ENCODE peak calls at places on chromosomes 16 and 17, in five cellular contexts. One of them, this sample, is unnamed.

GRCh38 chr16:57373117-57373947 is 1.0 kb downstream of the CX3CL1 start:
- DNase-seq in pons: no peak
- DNase-seq in naive B cell: no peak
- DNase-seq in hypothalamus: peak
- DNase-seq in non-pigmented ciliary epithelial cell: no peak
- DNase-seq in this sample: no peak

GRCh38 chr17:48724241-48725004 is 1.4 kb downstream of the PRAC2 start:
- DNase-seq in pons: peak
- DNase-seq in naive B cell: peak
- DNase-seq in hypothalamus: peak
- DNase-seq in non-pigmented ciliary epithelial cell: peak
- DNase-seq in this sample: peak

GRCh38 chr17:8332688-8333087 is 7.0 kb upstream of the ODF4 start:
- DNase-seq in pons: no peak
- DNase-seq in naive B cell: no peak
- DNase-seq in hypothalamus: peak
- DNase-seq in non-pigmented ciliary epithelial cell: no peak
- DNase-seq in this sample: no peak

GRCh38 chr16:73082608-73083007 is 34.7 kb upstream of the ZFHX3 start:
- DNase-seq in pons: no peak
- DNase-seq in naive B cell: no peak
- DNase-seq in hypothalamus: no peak
- DNase-seq in non-pigmented ciliary epithelial cell: peak
- DNase-seq in this sample: peak

GRCh38 chr17:40547079-40547784 is 18.0 kb downstream of the CCR7 start:
- DNase-seq in pons: no peak
- DNase-seq in naive B cell: peak
- DNase-seq in hypothalamus: no peak
- DNase-seq in non-pigmented ciliary epithelial cell: no peak
- DNase-seq in this sample: no peak

GRCh38 chr16:86609115-86609514 is 30.8 kb downstream of the FOXL1 start:
- DNase-seq in pons: no peak
- DNase-seq in naive B cell: no peak
- DNase-seq in hypothalamus: no peak
- DNase-seq in non-pigmented ciliary epithelial cell: peak
- DNase-seq in this sample: peak

GRCh38 chr17:40551091-40551873 is 14.0 kb downstream of the CCR7 start:
- DNase-seq in pons: no peak
- DNase-seq in naive B cell: no peak
- DNase-seq in hypothalamus: no peak
- DNase-seq in non-pigmented ciliary epithelial cell: peak
- DNase-seq in this sample: peak

GRCh38 chr17:29347831-29348281 is 42.3 kb upstream of the TAOK1 start:
- DNase-seq in pons: no peak
- DNase-seq in naive B cell: no peak
- DNase-seq in hypothalamus: no peak
- DNase-seq in non-pigmented ciliary epithelial cell: no peak
- DNase-seq in this sample: peak

GRCh38 chr16:71526111-71526998 is at the start of gene CHST4:
- DNase-seq in pons: no peak
- DNase-seq in naive B cell: no peak
- DNase-seq in hypothalamus: no peak
- DNase-seq in non-pigmented ciliary epithelial cell: peak
- DNase-seq in this sample: peak

GRCh38 chr17:10563991-10564660 is 14.7 kb upstream of the MYH2 start:
- DNase-seq in pons: no peak
- DNase-seq in naive B cell: no peak
- DNase-seq in hypothalamus: no peak
- DNase-seq in non-pigmented ciliary epithelial cell: no peak
- DNase-seq in this sample: no peak

GRCh38 chr17:82767041-82767754 is 15.3 kb downstream of the TBCD start:
- DNase-seq in pons: peak
- DNase-seq in naive B cell: peak
- DNase-seq in hypothalamus: peak
- DNase-seq in non-pigmented ciliary epithelial cell: no peak
- DNase-seq in this sample: peak

This sample was measured in GM23248.